ENCODE peak calls at places on chromosomes 11 and 22, in six cellular contexts. C is K562, V is NB4, G is endothelial cell of umbilical vein, Z is HepG2, A is GM12878. J is an unnamed sample.

GRCh38 chr11:29051935-29052334 is 943.7 kb downstream of the METTL15 start:
- DNase-seq in G (no peak), C (no peak), V (no peak), Z (no peak), A (no peak), J (no peak)

GRCh38 chr22:35842519-35842913 is 124.8 kb downstream of the APOL5 start:
- DNase-seq in A (no peak), V (no peak), G (no peak), Z (no peak), C (no peak), J (no peak)

GRCh38 chr11:134945993-134946392 is 534.0 kb upstream of the B3GAT1 start:
- DNase-seq in C (no peak), V (no peak), A (no peak), G (no peak), Z (no peak), J (no peak)

GRCh38 chr22:28883917-28884753 is 763 bp downstream of the ZNRF3 start:
- DNase-seq in C (peak; percentile 17), A (no peak), V (peak; percentile 53), Z (no peak), G (peak; percentile 27), J (peak; percentile 20)

GRCh38 chr11:13692172-13692571 is 23.7 kb downstream of the FAR1 start:
- DNase-seq in V (no peak), Z (no peak), A (no peak), G (no peak), C (no peak), J (no peak)

GRCh38 chr11:46330887-46331652 is 16.2 kb upstream of the DGKZ start:
- DNase-seq in A (no peak), Z (no peak), C (no peak), G (no peak), V (peak; percentile 69), J (no peak)

GRCh38 chr11:18012314-18012905 is 437 bp downstream of the SERGEF start:
- DNase-seq in Z (peak; percentile 45), A (no peak), G (peak; percentile 29), V (peak; percentile 55), C (peak; percentile 36), J (peak; percentile 20)

GRCh38 chr22:40855104-40855959 is 1.1 kb downstream of the ST13 start:
- DNase-seq in A (no peak), G (no peak), Z (no peak), V (peak; percentile 60), C (no peak), J (no peak)

GRCh38 chr22:44080936-44081853 is 57.1 kb downstream of the PARVB start:
- DNase-seq in G (peak; percentile 51), C (peak; percentile 72), V (peak; percentile 76), Z (peak; percentile 39), A (no peak), J (peak; percentile 73)

GRCh38 chr11:76783901-76784813 is 1.0 kb downstream of the TSKU start:
- DNase-seq in Z (peak; percentile 79), V (peak; percentile 85), G (peak; percentile 84), C (peak; percentile 89), A (no peak), J (no peak)

GRCh38 chr11:57126766-57127400 is 54.9 kb upstream of the LRRC55 start:
- DNase-seq in G (no peak), Z (no peak), C (peak; percentile 63), V (no peak), A (no peak), J (peak; percentile 29)

GRCh38 chr22:49206281-49206680 is 621.4 kb downstream of the BRD1 start:
- DNase-seq in G (no peak), Z (no peak), V (no peak), C (no peak), A (no peak), J (no peak)

GRCh38 chr22:22558972-22559603 is at the start of gene PRAME:
- DNase-seq in V (peak; percentile 89), A (peak; percentile 11), C (peak; percentile 100), Z (peak; percentile 79), G (peak; percentile 27), J (peak; percentile 71)

GRCh38 chr11:47003180-47003877 is 66.8 kb downstream of the CSTPP1 start:
- DNase-seq in A (no peak), Z (no peak), C (peak; percentile 45), V (peak; percentile 46), G (no peak), J (no peak)

GRCh38 chr11:26827567-26828037 is 105.7 kb upstream of the SLC5A12 start:
- DNase-seq in A (no peak), G (no peak), V (no peak), C (no peak), Z (no peak), J (no peak)

GRCh38 chr22:43828711-43829447 is 16.8 kb upstream of the EFCAB6 start:
- DNase-seq in Z (no peak), V (peak; percentile 49), G (no peak), C (no peak), A (no peak), J (no peak)

GRCh38 chr11:96091476-96091875 is 167.6 kb upstream of the MTMR2 start:
- DNase-seq in C (no peak), A (no peak), Z (peak; percentile 18), V (peak; percentile 72), G (no peak), J (no peak)

GRCh38 chr11:117071344-117071787 is 26.9 kb downstream of the SIK3 start:
- DNase-seq in C (peak; percentile 39), V (no peak), G (peak; percentile 38), A (no peak), Z (peak; percentile 84), J (no peak)

GRCh38 chr11:129223701-129224149 is 31.6 kb upstream of the ARHGAP32 start:
- DNase-seq in Z (no peak), C (no peak), V (no peak), A (no peak), G (no peak), J (no peak)

GRCh38 chr11:113553235-113553634 is 78.0 kb upstream of the DRD2 start:
- DNase-seq in G (no peak), C (no peak), V (no peak), Z (no peak), A (no peak), J (peak; percentile 6)

GRCh38 chr11:655036-655726 is 18.1 kb downstream of the DRD4 start:
- DNase-seq in C (no peak), G (no peak), V (no peak), A (no peak), Z (peak; percentile 90), J (no peak)
- TF ChIP-seq MYC in C (no peak), G (no peak), V (no peak), A (no peak), Z (no peak), J (no peak)

GRCh38 chr11:2217211-2218081 is 45.8 kb upstream of the TH start:
- DNase-seq in A (no peak), V (no peak), C (no peak), Z (no peak), G (no peak), J (no peak)

GRCh38 chr11:2215230-2215560 is 43.6 kb upstream of the TH start:
- DNase-seq in V (no peak), G (no peak), Z (no peak), C (peak; percentile 4), A (no peak), J (no peak)

GRCh38 chr11:2214527-2215229 is 43.1 kb upstream of the TH start:
- DNase-seq in V (no peak), C (peak; percentile 3), G (no peak), Z (peak; percentile 16), A (no peak), J (no peak)

GRCh38 chr11:2216400-2217064 is 44.9 kb upstream of the TH start:
- DNase-seq in A (no peak), Z (no peak), G (no peak), V (peak; percentile 32), C (no peak), J (no peak)

DNA sequence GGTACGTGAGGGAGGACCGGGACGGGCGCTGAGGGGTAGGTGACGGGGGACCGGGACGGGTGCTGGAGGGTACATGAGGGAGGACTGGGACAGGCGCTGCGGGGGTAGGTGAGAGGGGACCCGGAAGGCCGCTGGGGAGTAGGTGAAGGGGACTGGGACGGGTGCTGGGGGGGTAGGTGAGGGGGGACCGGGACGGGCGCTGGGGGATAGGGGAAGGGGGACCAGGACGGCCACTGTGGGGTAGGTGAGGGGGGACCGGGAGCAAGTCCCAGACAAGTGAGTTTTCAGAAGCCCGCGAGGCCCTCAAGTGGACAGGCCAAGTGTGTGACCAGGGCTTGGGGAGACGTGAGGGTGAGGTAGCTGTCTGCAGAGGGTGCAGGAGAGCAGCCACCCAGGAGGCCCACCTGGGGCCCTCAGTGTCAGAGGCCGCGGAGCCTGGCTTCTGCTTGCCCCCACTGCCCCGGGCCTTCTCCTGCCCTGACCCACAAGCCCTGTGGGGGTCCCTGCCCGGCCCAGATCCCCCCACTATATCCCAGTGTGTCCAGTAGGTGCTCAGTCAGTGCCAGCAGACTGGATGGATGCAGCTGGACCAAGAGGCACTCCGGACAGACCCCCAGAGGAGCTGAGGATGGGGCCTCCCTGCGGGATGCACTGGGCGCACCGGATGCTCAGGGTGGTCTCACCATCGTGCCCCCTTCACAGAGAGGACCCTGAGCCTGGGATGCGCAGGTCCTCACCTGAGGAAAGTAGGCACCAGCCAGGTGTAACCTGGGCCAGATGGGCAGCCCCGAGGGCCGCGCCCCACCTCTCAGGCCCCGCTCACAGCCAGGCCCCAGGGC is 44.2 kb upstream of the TH start:
- DNase-seq in A (no peak), C (peak; percentile 12), G (no peak), Z (peak; percentile 46), V (no peak), J (peak; percentile 24)
- TF ChIP-seq MYC in A (no peak), C (no peak), G (no peak), Z (no peak), V (no peak), J (no peak)

GRCh38 chr11:124920870-124921609 is 2.0 kb downstream of the HEPN1 start:
- DNase-seq in V (no peak), Z (no peak), C (no peak), G (peak; percentile 82), A (no peak), J (peak; percentile 22)
- TF ChIP-seq MYC in V (no peak), Z (no peak), C (no peak), G (no peak), A (no peak), J (no peak)

GRCh38 chr11:74639533-74639932 is 47.2 kb downstream of the POLD3 start:
- DNase-seq in V (no peak), A (no peak), C (peak; percentile 26), G (no peak), Z (no peak), J (no peak)

GRCh38 chr11:74634537-74634936 is 42.2 kb downstream of the POLD3 start:
- DNase-seq in Z (peak; percentile 18), C (peak; percentile 63), G (peak; percentile 23), V (peak; percentile 10), A (no peak), J (peak; percentile 33)

GRCh38 chr11:74641289-74641688 is 48.9 kb downstream of the POLD3 start:
- DNase-seq in Z (no peak), A (no peak), V (no peak), G (no peak), C (peak; percentile 73), J (no peak)

GRCh38 chr11:74633406-74634393 is 41.3 kb downstream of the POLD3 start:
- DNase-seq in V (peak; percentile 38), A (no peak), C (no peak), Z (no peak), G (no peak), J (no peak)

DNA sequence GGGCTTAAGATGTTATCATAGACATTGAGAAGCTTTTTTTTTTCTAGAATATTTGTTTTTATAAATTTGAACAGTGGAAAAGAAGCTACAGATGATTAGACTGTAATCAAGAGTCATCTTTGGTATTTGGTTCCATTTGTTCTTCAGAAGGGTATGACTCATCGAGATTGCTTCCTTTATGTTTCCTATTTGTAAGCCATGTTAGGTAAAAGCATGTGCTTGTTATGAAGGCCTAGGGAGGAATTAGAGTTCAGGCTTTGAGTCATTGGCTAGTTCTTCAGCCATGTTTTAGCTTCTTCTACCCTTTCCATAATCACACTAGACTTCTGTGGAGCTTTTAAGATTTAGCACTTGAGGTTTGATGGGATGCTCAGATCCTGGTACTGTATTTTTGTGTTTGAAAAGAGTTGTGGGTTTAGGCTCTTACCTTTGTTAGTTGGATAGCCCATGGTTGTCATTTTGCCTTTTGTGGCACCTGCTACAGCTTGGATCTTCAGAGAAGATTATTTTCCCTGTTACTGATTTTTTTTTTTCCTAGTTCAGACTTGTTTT is 44.3 kb downstream of the POLD3 start:
- DNase-seq in V (peak; percentile 65), A (no peak), G (peak; percentile 80), Z (no peak), C (no peak), J (peak; percentile 46)
- TF ChIP-seq MYC in V (peak; percentile 65), A (no peak), G (no peak), Z (no peak), C (peak; percentile 31), J (no peak)

J was measured in A549.